ENCODE peak calls at places on chromosome 2, in eight cellular contexts. B is dorsolateral prefrontal cortex, U is heart left ventricle, Z is kidney, Q is cardiac muscle cell, Y is brain microvascular endothelial cell, V is A673, O is adrenal gland. C is an unnamed sample.
A peak's percentile ranks its signal among the peaks of the same experiment; 100 is the strongest.

GRCh38 chr2:197498937-197499593 is 575 bp downstream of the HSPD1 start:
- DNase-seq in V (peak; percentile 54), Z (peak; percentile 89), B (peak; percentile 42), Y (peak; percentile 46), U (peak; percentile 71), Q (peak; percentile 66), O (peak; percentile 92), C (peak; percentile 34)

GRCh38 chr2:25586726-25587144 is 86.6 kb downstream of the DTNB start:
- DNase-seq in O (no peak), Y (no peak), Q (no peak), U (no peak), B (no peak), Z (no peak), V (no peak), C (no peak)

GRCh38 chr2:239159476-239159911 is 241.3 kb downstream of the HDAC4 start:
- DNase-seq in O (peak; percentile 45), Q (no peak), Y (no peak), V (no peak), B (no peak), Z (peak; percentile 53), U (peak; percentile 7), C (no peak)

GRCh38 chr2:45300026-45300750 is 290.9 kb upstream of the SIX2 start:
- DNase-seq in Q (no peak), O (no peak), Y (no peak), B (no peak), V (peak; percentile 5), U (no peak), Z (no peak), C (no peak)

GRCh38 chr2:62801814-62802524 is 96.5 kb downstream of the EHBP1 start:
- DNase-seq in U (no peak), Z (no peak), B (no peak), V (peak; percentile 12), Y (no peak), O (no peak), Q (no peak), C (no peak)

GRCh38 chr2:94870392-94871225 is 621 bp upstream of the TEKT4 start:
- DNase-seq in B (peak; percentile 29), Q (no peak), Z (peak; percentile 68), U (peak; percentile 17), Y (no peak), O (peak; percentile 45), V (peak; percentile 25), C (no peak)

GRCh38 chr2:100285011-100285410 is 37.3 kb downstream of the LONRF2 start:
- DNase-seq in B (no peak), Z (no peak), Y (no peak), V (no peak), U (no peak), Q (no peak), O (no peak), C (no peak)

GRCh38 chr2:233756429-233757081 is 3.5 kb upstream of the UGT1A1 start:
- DNase-seq in Y (no peak), V (no peak), Q (no peak), O (no peak), U (no peak), Z (no peak), B (no peak), C (no peak)

GRCh38 chr2:75047189-75047812 is 88.9 kb downstream of the POLE4 start:
- DNase-seq in Y (peak; percentile 4), O (no peak), B (no peak), Z (no peak), U (no peak), V (no peak), Q (peak; percentile 31), C (peak; percentile 42)

GRCh38 chr2:69017876-69018275 is 4.9 kb downstream of the ANTXR1 start:
- DNase-seq in Z (no peak), Q (no peak), O (no peak), B (no peak), Y (no peak), V (peak; percentile 46), U (no peak), C (no peak)

GRCh38 chr2:63424329-63425078 is 163.8 kb downstream of the WDPCP start:
- DNase-seq in U (no peak), O (no peak), Y (peak; percentile 59), Z (peak; percentile 49), B (no peak), V (peak; percentile 78), Q (peak; percentile 59), C (peak; percentile 28)

GRCh38 chr2:130834923-130835765 is 1.6 kb upstream of the ARHGEF4 start:
- DNase-seq in U (no peak), V (no peak), O (no peak), B (no peak), Z (peak; percentile 26), Q (no peak), Y (no peak), C (no peak)

GRCh38 chr2:72136933-72137497 is 10.6 kb downstream of the CYP26B1 start:
- DNase-seq in B (peak; percentile 21), O (no peak), V (no peak), U (no peak), Y (no peak), Z (peak; percentile 58), Q (no peak), C (no peak)

GRCh38 chr2:216648105-216648504 is 14.9 kb downstream of the IGFBP2 start:
- DNase-seq in Q (peak; percentile 27), O (no peak), U (no peak), Y (no peak), V (no peak), Z (no peak), B (no peak), C (no peak)

GRCh38 chr2:235463893-235464292 is 29.9 kb upstream of the AGAP1 start:
- DNase-seq in Y (no peak), Q (peak; percentile 37), O (peak; percentile 78), B (peak; percentile 41), U (peak; percentile 81), Z (no peak), V (peak; percentile 28), C (no peak)

GRCh38 chr2:142796161-142796560 is 81.3 kb upstream of the KYNU start:
- DNase-seq in O (no peak), U (no peak), Y (no peak), Q (peak; percentile 10), Z (no peak), B (no peak), V (no peak), C (no peak)
- TF ChIP-seq CTCF in O (no peak), U (peak; percentile 24), Y (no peak), Q (no peak), Z (peak; percentile 11), B (no peak), V (no peak), C (no peak)

GRCh38 chr2:237322564-237322963 is 91.4 kb downstream of the COL6A3 start:
- DNase-seq in O (peak; percentile 67), B (no peak), Y (no peak), Q (no peak), U (peak; percentile 52), Z (no peak), V (no peak), C (peak; percentile 17)
- H3K27ac ChIP-seq in O (peak overlapping the region; percentile 29), B (no peak overlapping the region), Y (no peak overlapping the region), Q (no peak overlapping the region), U (no peak overlapping the region), Z (no peak overlapping the region), V (no peak overlapping the region), C (no peak overlapping the region)

DNA sequence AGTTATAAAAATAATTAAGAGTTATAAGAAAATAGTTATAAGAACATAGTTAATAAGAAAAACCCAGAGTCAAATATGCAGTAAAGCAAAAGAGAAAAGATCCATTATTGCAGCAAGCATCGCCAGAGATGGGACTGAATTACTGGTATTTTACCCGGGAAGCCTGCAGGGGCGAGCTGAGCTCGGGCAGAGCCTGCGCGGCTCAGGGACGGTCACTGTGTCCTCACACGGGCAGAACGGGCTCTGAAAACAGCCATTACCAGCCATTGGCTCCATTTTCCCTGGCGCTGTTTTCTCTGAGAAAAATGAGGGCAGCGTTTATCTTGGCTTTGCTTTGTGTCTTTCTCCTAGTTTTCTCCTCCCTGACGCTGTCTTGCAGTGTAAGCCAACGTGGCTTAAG is 95.3 kb upstream of the ALKAL2 start:
- DNase-seq in Y (no peak), O (peak; percentile 65), Q (no peak), V (no peak), B (peak; percentile 76), U (no peak), Z (no peak), C (no peak)
- TF ChIP-seq CTCF in Y (no peak), O (no peak), Q (no peak), V (no peak), B (peak; percentile 34), U (no peak), Z (no peak), C (no peak)

GRCh38 chr2:101829429-101829828 is 131.9 kb downstream of the MAP4K4 start:
- DNase-seq in U (no peak), V (no peak), B (no peak), Q (no peak), O (no peak), Y (no peak), Z (no peak), C (no peak)
- H3K27ac ChIP-seq in U (peak overlapping the region; percentile 18), V (no peak overlapping the region), B (peak overlapping the region; percentile 2), Q (peak overlapping the region; percentile 69), O (no peak overlapping the region), Y (peak overlapping the region; percentile 97), Z (no peak overlapping the region), C (no peak overlapping the region)